ENCODE peak calls at places on chromosomes 12 and 14, in eight cellular contexts. W is activated CD4-positive, alpha-beta T cell treated with anti-CD3 and anti-CD28 coated beads, Interleukin-2, amount 10 ng/mL, durations not matched to agents 7 days and 5 days; Q is iris pigment epithelial cell; Z is right cardiac atrium; F is PC-3; D is GM12864; J is stimulated activated CD8-positive, alpha-beta memory T cell treated with anti-CD3 and anti-CD28 coated beads, Interleukin-7, amount 100 ng/mL, for 24 hours; T is astrocyte. L is an unnamed sample.

GRCh38 chr14:23164250-23164649 is 19.2 kb downstream of the SLC7A8 start:
- DNase-seq in W (no peak), Q (no peak), Z (no peak), F (no peak), D (no peak), J (no peak), T (peak), L (no peak)

GRCh38 chr12:62950317-62950716 is 15.4 kb upstream of the PPM1H start:
- DNase-seq in W (no peak), Q (no peak), Z (no peak), F (no peak), D (no peak), J (no peak), T (no peak), L (no peak)

GRCh38 chr12:108254030-108254429 is 85.1 kb downstream of the CMKLR1 start:
- DNase-seq in W (no peak), Q (no peak), Z (no peak), F (no peak), D (no peak), J (no peak), T (no peak), L (no peak)

GRCh38 chr14:56273151-56273550 is 154.9 kb downstream of the PELI2 start:
- DNase-seq in W (no peak), Q (peak), Z (peak), F (no peak), D (no peak), J (no peak), T (peak), L (no peak)

GRCh38 chr12:65891987-65892481 is 67.8 kb downstream of the HMGA2 start:
- DNase-seq in W (no peak), Q (peak), Z (peak), F (peak), D (no peak), J (no peak), T (peak), L (peak)

GRCh38 chr12:91100901-91101300 is 10.4 kb downstream of the LUM start:
- DNase-seq in W (no peak), Q (peak), Z (no peak), F (no peak), D (no peak), J (no peak), T (peak), L (no peak)

GRCh38 chr14:103733651-103734050 is 18.0 kb downstream of the ZFYVE21 start:
- DNase-seq in W (no peak), Q (peak), Z (no peak), F (peak), D (no peak), J (no peak), T (peak), L (peak)

GRCh38 chr12:90621927-90622326 is 333.0 kb downstream of the CCER1 start:
- DNase-seq in W (no peak), Q (peak), Z (no peak), F (peak), D (no peak), J (no peak), T (peak), L (peak)

GRCh38 chr12:121579981-121580868 is 598 bp downstream of the KDM2B start:
- DNase-seq in W (peak), Q (peak), Z (peak), F (peak), D (no peak), J (peak), T (no peak), L (peak)